ENCODE peak calls at places on chromosome 18, in nine cellular contexts. A is heart left ventricle, K is A549, G is stomach, X is Peyer's patch, P is HCT116, B is adrenal gland, D is uterus, Y is right lobe of liver. U is an unnamed sample. For H3K4me1, the result is how much of the 10 kb centered on the place peaks cover.

GRCh38 chr18:8959551-8960135 is 142.9 kb upstream of the NDUFV2 start:
- DNase-seq in K (no peak), X (no peak), A (no peak), P (no peak), B (no peak), G (peak), Y (peak), D (no peak), U (no peak)

GRCh38 chr18:9740076-9740475 is 32.0 kb downstream of the RAB31 start:
- DNase-seq in P (no peak), G (no peak), Y (no peak), B (no peak), K (no peak), D (no peak), A (no peak), X (no peak), U (no peak)

GRCh38 chr18:58443671-58444070 is 185.2 kb downstream of the ALPK2 start:
- DNase-seq in B (no peak), P (no peak), Y (no peak), G (no peak), A (no peak), X (no peak), D (no peak), K (no peak), U (no peak)

GRCh38 chr18:21454725-21455124 is 145.8 kb downstream of the ESCO1 start:
- DNase-seq in Y (no peak), D (no peak), B (no peak), X (no peak), A (no peak), P (no peak), G (no peak), K (no peak), U (no peak)

GRCh38 chr18:12434541-12434929 is 26.8 kb downstream of the PRELID3A start:
- DNase-seq in P (no peak), D (no peak), G (no peak), B (no peak), Y (no peak), X (no peak), K (no peak), A (no peak), U (no peak)

GRCh38 chr18:61946449-61946848 is 53.6 kb upstream of the RNF152 start:
- DNase-seq in D (no peak), G (no peak), K (no peak), P (no peak), X (no peak), Y (no peak), B (no peak), A (no peak), U (no peak)

GRCh38 chr18:59717291-59717690 is 20.1 kb upstream of the CCBE1 start:
- DNase-seq in Y (no peak), A (no peak), K (no peak), G (no peak), P (no peak), X (no peak), B (no peak), D (no peak), U (no peak)

GRCh38 chr18:74897971-74898657 is 300.4 kb downstream of the ZNF407 start:
- DNase-seq in A (no peak), K (no peak), G (no peak), X (no peak), D (no peak), P (no peak), B (no peak), Y (no peak), U (no peak)

GRCh38 chr18:24268784-24269550 is 128.7 kb downstream of the OSBPL1A start:
- DNase-seq in X (no peak), K (no peak), Y (no peak), D (no peak), G (no peak), A (no peak), P (no peak), B (no peak), U (no peak)

GRCh38 chr18:35456181-35456850 is 41.4 kb downstream of the INO80C start:
- DNase-seq in A (no peak), P (peak), B (peak), K (peak), X (peak), D (no peak), G (no peak), Y (no peak), U (no peak)

GRCh38 chr18:27549335-27550039 is 364.4 kb upstream of the CHST9 start:
- DNase-seq in D (no peak), X (no peak), P (no peak), B (no peak), K (no peak), A (no peak), Y (no peak), G (no peak), U (no peak)

GRCh38 chr18:53165770-53166169 is 825.8 kb downstream of the DCC start:
- DNase-seq in P (no peak), D (no peak), G (no peak), A (no peak), Y (no peak), K (no peak), B (no peak), X (no peak), U (no peak)

GRCh38 chr18:77108001-77108692 is 24.4 kb downstream of the MBP start:
- DNase-seq in P (no peak), D (peak), G (no peak), Y (no peak), A (peak), K (no peak), B (peak), X (no peak), U (peak)

GRCh38 chr18:59669872-59670657 is 27.2 kb downstream of the CCBE1 start:
- DNase-seq in P (no peak), K (no peak), Y (no peak), D (no peak), G (no peak), B (no peak), X (no peak), A (no peak), U (no peak)

GRCh38 chr18:51541230-51541629 is 343.7 kb upstream of the MEX3C start:
- DNase-seq in D (no peak), Y (no peak), B (no peak), G (no peak), A (no peak), X (no peak), P (no peak), K (no peak), U (no peak)

GRCh38 chr18:30698571-30698970 is 344.0 kb downstream of the DSC3 start:
- DNase-seq in G (no peak), B (no peak), D (no peak), K (no peak), X (no peak), P (no peak), A (no peak), Y (no peak), U (no peak)

GRCh38 chr18:6249788-6250187 is 164.9 kb downstream of the L3MBTL4 start:
- DNase-seq in P (no peak), G (no peak), D (no peak), X (no peak), K (no peak), A (no peak), Y (no peak), B (peak), U (no peak)

GRCh38 chr18:45316127-45316526 is 299.1 kb upstream of the SLC14A2 start:
- DNase-seq in K (no peak), Y (no peak), G (no peak), B (no peak), D (no peak), X (no peak), A (no peak), P (no peak), U (no peak)
- H3K4me1 ChIP-seq in K (under half), Y (under half), G (under half), B (under half), D (under half), X (under half), A (under half), P (under half), U (under half)

GRCh38 chr18:44568343-44568742 is 112.3 kb upstream of the SETBP1 start:
- DNase-seq in K (no peak), G (no peak), Y (no peak), B (no peak), A (no peak), X (no peak), D (no peak), P (no peak), U (no peak)
- TF ChIP-seq POLR2A in K (no peak), G (no peak), Y (no peak), B (no peak), A (no peak), X (no peak), D (no peak), P (no peak), U (no peak)

DNA sequence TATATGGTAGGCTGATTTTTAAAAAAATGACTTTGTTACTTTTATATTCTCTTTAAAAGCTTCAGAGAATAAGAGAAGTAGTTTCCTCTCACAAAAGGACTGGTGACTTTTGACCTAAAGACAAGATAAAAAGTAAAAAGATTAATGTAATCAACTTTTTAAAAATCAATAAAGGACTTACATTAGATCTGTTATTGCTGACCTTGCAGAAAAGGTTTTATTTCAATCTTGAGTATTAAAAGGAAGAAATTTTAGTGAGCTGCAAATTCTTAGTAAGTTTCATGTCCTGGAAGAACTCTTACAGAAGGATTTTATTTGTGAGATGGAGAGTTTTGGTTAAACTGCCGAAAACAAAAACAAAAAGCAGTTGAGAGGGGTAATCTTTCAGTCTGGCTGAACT is 2.2 kb upstream of the GAREM1 start:
- DNase-seq in G (no peak), D (no peak), B (no peak), A (no peak), P (no peak), X (no peak), Y (no peak), K (no peak), U (no peak)
- H3K4me1 ChIP-seq in G (under half), D (under half), B (under half), A (under half), P (under half), X (under half), Y (under half), K (under half), U (under half)

DNA sequence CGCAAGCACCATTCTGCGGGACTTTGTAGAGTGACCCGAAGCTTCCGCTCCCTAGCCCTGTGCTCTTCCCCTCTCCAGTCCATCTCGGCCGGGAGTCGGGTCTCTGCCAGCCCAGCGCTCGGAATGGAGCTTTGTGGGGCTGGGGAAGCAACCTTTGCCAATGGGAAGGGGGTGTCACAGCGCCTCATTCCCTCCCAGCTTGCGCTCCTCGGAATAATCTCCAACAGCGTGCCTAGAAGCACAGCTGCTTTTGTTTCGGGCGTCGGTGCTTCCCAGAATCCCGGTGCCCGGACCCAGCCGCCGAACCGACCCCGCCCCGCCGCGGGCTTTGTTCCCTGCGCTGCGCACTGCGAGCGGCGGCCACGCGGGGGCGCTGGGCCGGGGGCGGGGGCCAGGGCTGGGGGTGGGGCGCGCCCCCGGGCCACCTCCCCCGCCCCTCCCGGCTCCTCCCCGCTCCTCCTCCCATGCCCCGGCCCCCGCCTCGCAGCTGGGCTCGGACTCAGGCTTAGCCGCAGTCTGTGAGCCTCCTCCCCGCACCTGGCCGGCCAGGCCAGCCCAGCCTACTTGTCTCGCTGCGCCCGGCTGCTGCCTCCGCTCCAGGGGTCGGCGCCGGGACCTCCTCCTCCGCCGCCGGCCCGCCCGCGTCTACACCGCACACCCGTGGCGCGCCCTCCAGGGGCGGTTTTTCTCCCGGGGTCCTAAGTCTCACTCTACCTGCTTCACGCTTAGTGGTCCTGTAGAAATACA is 77.7 kb upstream of the SMAD2 start:
- DNase-seq in Y (peak), A (peak), G (peak), X (peak), P (no peak), B (peak), K (peak), D (peak), U (peak)
- TF ChIP-seq POLR2A in Y (peak), A (no peak), G (no peak), X (no peak), P (no peak), B (no peak), K (peak), D (no peak), U (no peak)

U was measured in upper lobe of left lung.